ENCODE peak calls at places on chromosomes 16 and 17, in ten cellular contexts. S, P, Y, L, U, J, A, I, E and O are unnamed samples.

GRCh38 chr16:30567160-30567990 is 4.1 kb downstream of the ZNF688 start:
- DNase-seq in S (peak), P (no peak), Y (no peak), L (no peak), U (peak), J (no peak), A (no peak), I (peak), E (no peak), O (peak)

GRCh38 chr16:11181889-11182279 is 74.1 kb downstream of the SOCS1 start:
- DNase-seq in S (peak), P (no peak), Y (no peak), L (no peak), U (no peak), J (no peak), A (peak), I (no peak), E (no peak), O (peak)

GRCh38 chr16:21069986-21070385 is 80.7 kb downstream of the DNAH3 start:
- DNase-seq in S (no peak), P (no peak), Y (no peak), L (no peak), U (no peak), J (no peak), A (no peak), I (no peak), E (no peak), O (no peak)

GRCh38 chr16:5054876-5055865 is 10.6 kb downstream of the C16orf89 start:
- DNase-seq in S (no peak), P (no peak), Y (no peak), L (no peak), U (no peak), J (no peak), A (no peak), I (no peak), E (peak), O (no peak)

GRCh38 chr17:27496501-27496943 is 40.3 kb downstream of the KSR1 start:
- DNase-seq in S (no peak), P (peak), Y (no peak), L (no peak), U (no peak), J (no peak), A (no peak), I (no peak), E (peak), O (no peak)

GRCh38 chr16:84907575-84907974 is 87.8 kb downstream of the CRISPLD2 start:
- DNase-seq in S (peak), P (no peak), Y (peak), L (peak), U (no peak), J (no peak), A (peak), I (peak), E (no peak), O (no peak)

GRCh38 chr16:87764600-87765472 is 950 bp downstream of the KLHDC4 start:
- DNase-seq in S (no peak), P (no peak), Y (no peak), L (no peak), U (peak), J (no peak), A (no peak), I (no peak), E (no peak), O (no peak)

GRCh38 chr16:50313596-50314483 is 47.5 kb downstream of the ADCY7 start:
- DNase-seq in S (peak), P (peak), Y (peak), L (peak), U (peak), J (peak), A (peak), I (peak), E (peak), O (no peak)

GRCh38 chr17:4895676-4896331 is 3.5 kb upstream of the C17orf107 start:
- DNase-seq in S (no peak), P (no peak), Y (no peak), L (no peak), U (no peak), J (no peak), A (no peak), I (no peak), E (no peak), O (no peak)

GRCh38 chr16:12405083-12405482 is 398.6 kb downstream of the CPPED1 start:
- DNase-seq in S (no peak), P (no peak), Y (no peak), L (no peak), U (no peak), J (no peak), A (no peak), I (no peak), E (no peak), O (no peak)

GRCh38 chr17:75844530-75845057 is 390 bp upstream of the UNC13D start:
- DNase-seq in S (no peak), P (peak), Y (no peak), L (no peak), U (peak), J (no peak), A (no peak), I (no peak), E (no peak), O (peak)

GRCh38 chr17:40295471-40296457 is 8.1 kb downstream of the CDC6 start:
- DNase-seq in S (no peak), P (no peak), Y (no peak), L (no peak), U (no peak), J (no peak), A (no peak), I (no peak), E (no peak), O (no peak)

GRCh38 chr17:64262422-64263260 is at the start of gene TEX2:
- DNase-seq in S (no peak), P (peak), Y (no peak), L (peak), U (peak), J (peak), A (no peak), I (no peak), E (peak), O (no peak)

GRCh38 chr16:66480265-66481080 is 53.4 kb downstream of the BEAN1 start:
- DNase-seq in S (no peak), P (no peak), Y (no peak), L (peak), U (no peak), J (no peak), A (no peak), I (no peak), E (peak), O (peak)

GRCh38 chr16:85641776-85642176 is 28.7 kb downstream of the GSE1 start:
- DNase-seq in S (no peak), P (peak), Y (peak), L (no peak), U (no peak), J (peak), A (no peak), I (no peak), E (no peak), O (peak)

GRCh38 chr17:74493381-74493833 is 27.0 kb downstream of the CD300A start:
- DNase-seq in S (peak), P (peak), Y (peak), L (peak), U (peak), J (peak), A (peak), I (peak), E (peak), O (peak)

GRCh38 chr17:75878174-75878998 is at the start of gene TRIM47:
- DNase-seq in S (peak), P (peak), Y (peak), L (peak), U (no peak), J (peak), A (peak), I (peak), E (peak), O (peak)

GRCh38 chr17:44830359-44831269 is 527 bp upstream of the GJC1 start:
- DNase-seq in S (no peak), P (no peak), Y (no peak), L (peak), U (no peak), J (peak), A (peak), I (peak), E (peak), O (no peak)

GRCh38 chr17:48996696-48997102 is 486 bp upstream of the IGF2BP1 start:
- DNase-seq in S (no peak), P (no peak), Y (no peak), L (no peak), U (no peak), J (no peak), A (no peak), I (no peak), E (no peak), O (no peak)
- H3K4me3 ChIP-seq in S (peak), P (no peak), Y (peak), L (no peak), U (peak), J (peak), A (peak), I (peak), E (no peak), O (no peak)

GRCh38 chr17:48553837-48554236 is 8.9 kb upstream of the HOXB2 start:
- DNase-seq in S (peak), P (no peak), Y (no peak), L (no peak), U (no peak), J (no peak), A (no peak), I (no peak), E (no peak), O (no peak)

GRCh38 chr17:48555616-48556533 is 11.0 kb upstream of the HOXB2 start:
- DNase-seq in S (peak), P (no peak), Y (no peak), L (no peak), U (no peak), J (peak), A (no peak), I (no peak), E (no peak), O (no peak)

GRCh38 chr17:48554412-48555090 is 9.6 kb upstream of the HOXB2 start:
- DNase-seq in S (peak), P (no peak), Y (no peak), L (no peak), U (no peak), J (no peak), A (no peak), I (no peak), E (no peak), O (no peak)

GRCh38 chr17:48556534-48557401 is 11.9 kb upstream of the HOXB2 start:
- DNase-seq in S (peak), P (no peak), Y (no peak), L (no peak), U (no peak), J (peak), A (no peak), I (no peak), E (no peak), O (no peak)

DNA sequence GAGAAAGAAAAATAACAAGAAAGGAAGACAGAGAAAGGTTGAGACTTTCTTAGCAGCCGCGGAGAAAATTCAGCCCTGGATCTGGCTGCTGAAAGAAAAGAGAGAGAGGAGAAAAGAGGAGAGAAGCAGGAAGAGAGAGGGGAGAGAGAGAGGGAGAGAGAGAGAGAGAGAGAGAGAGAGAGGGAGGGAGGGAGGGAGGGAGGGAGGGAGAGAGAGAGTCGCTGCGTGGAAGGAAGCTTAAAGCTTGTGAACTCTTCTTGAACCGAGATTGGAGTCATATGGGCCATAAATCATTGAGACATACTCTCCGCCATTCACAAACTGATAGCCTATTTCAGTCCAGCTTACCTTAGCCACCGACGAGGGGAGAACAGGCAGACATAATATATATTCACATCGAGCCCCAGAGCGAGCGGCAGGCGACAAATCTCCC is 10.3 kb upstream of the HOXB2 start:
- DNase-seq in S (peak), P (no peak), Y (no peak), L (no peak), U (no peak), J (peak), A (peak), I (peak), E (no peak), O (no peak)
- H3K4me3 ChIP-seq in S (peak), P (no peak), Y (peak), L (peak), U (no peak), J (peak), A (peak), I (peak), E (peak), O (no peak)

GRCh38 chr16:280552-280951 is at the start of gene ARHGDIG:
- DNase-seq in S (no peak), P (no peak), Y (no peak), L (no peak), U (no peak), J (peak), A (no peak), I (no peak), E (no peak), O (no peak)

GRCh38 chr16:281660-282249 is 1.2 kb upstream of the PDIA2 start:
- DNase-seq in S (no peak), P (peak), Y (no peak), L (no peak), U (no peak), J (no peak), A (no peak), I (no peak), E (no peak), O (no peak)

GRCh38 chr16:282491-282890 is 473 bp upstream of the PDIA2 start:
- DNase-seq in S (no peak), P (no peak), Y (no peak), L (no peak), U (no peak), J (no peak), A (no peak), I (no peak), E (no peak), O (no peak)

GRCh38 chr16:280005-280421 is 378 bp upstream of the ARHGDIG start:
- DNase-seq in S (no peak), P (no peak), Y (no peak), L (no peak), U (no peak), J (no peak), A (no peak), I (no peak), E (no peak), O (no peak)

GRCh38 chr16:280991-281659 is 734 bp downstream of the ARHGDIG start:
- DNase-seq in S (no peak), P (no peak), Y (no peak), L (no peak), U (no peak), J (no peak), A (no peak), I (no peak), E (no peak), O (no peak)
- H3K4me3 ChIP-seq in S (no peak), P (no peak), Y (no peak), L (no peak), U (no peak), J (no peak), A (no peak), I (peak), E (no peak), O (no peak)

DNA sequence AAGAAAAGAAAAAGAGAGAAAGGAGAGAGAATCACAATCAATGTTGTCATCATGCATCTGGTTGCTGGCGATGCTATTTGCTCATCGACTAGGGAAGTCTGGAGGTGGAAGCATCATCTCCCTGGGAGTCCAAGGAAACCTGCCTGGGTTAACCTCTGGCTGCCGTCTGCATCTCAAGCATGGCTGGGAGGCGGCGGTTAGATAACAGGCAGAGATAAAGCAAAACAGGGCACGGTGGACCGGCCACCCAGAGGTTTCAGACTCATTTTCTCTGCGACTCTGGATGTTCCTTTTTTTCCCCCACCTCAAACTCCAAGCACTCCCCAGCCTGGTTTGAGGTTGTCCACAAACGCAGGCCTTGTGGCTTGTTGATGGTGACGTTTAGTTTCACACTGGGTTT is 161.2 kb downstream of the ENGASE start:
- DNase-seq in S (no peak), P (no peak), Y (no peak), L (no peak), U (no peak), J (no peak), A (no peak), I (no peak), E (no peak), O (no peak)
- H3K4me3 ChIP-seq in S (no peak), P (no peak), Y (no peak), L (no peak), U (no peak), J (no peak), A (no peak), I (no peak), E (no peak), O (no peak)

GRCh38 chr16:73063854-73064226 is 15.9 kb upstream of the ZFHX3 start:
- DNase-seq in S (no peak), P (no peak), Y (no peak), L (no peak), U (no peak), J (no peak), A (no peak), I (no peak), E (no peak), O (no peak)
- H3K4me3 ChIP-seq in S (peak), P (no peak), Y (peak), L (no peak), U (no peak), J (peak), A (peak), I (peak), E (peak), O (no peak)

DNA sequence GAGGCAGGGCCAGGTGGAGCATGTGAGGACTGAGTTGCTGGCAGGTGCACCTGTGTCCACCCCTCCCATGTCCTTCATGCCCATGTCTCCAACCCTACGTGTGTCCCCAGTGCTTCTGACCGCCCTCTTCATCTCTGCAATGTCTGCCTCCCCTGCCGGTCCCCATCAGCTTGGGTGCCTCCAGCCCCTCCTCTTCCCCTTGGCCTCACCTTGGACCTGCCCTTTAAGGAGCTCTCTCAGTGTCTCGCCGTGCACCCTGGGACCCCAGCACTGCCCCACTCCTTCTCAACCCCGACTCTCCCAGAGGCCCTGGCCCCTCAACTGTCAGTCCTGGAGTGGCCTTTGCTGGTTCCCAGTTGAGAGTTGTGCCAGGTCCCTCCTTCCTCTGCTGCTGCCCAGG is 15.0 kb downstream of the RIPOR1 start:
- DNase-seq in S (no peak), P (no peak), Y (no peak), L (no peak), U (no peak), J (no peak), A (no peak), I (no peak), E (no peak), O (no peak)
- H3K4me3 ChIP-seq in S (no peak), P (no peak), Y (no peak), L (no peak), U (no peak), J (no peak), A (no peak), I (no peak), E (no peak), O (no peak)

GRCh38 chr16:89243664-89244063 is 26.2 kb downstream of the ZNF778 start:
- DNase-seq in S (no peak), P (no peak), Y (no peak), L (no peak), U (no peak), J (no peak), A (no peak), I (no peak), E (no peak), O (no peak)

GRCh38 chr16:89244754-89245153 is 27.3 kb downstream of the ZNF778 start:
- DNase-seq in S (no peak), P (no peak), Y (no peak), L (no peak), U (no peak), J (no peak), A (no peak), I (no peak), E (no peak), O (no peak)

GRCh38 chr16:89248196-89249005 is 30.9 kb downstream of the ZNF778 start:
- DNase-seq in S (no peak), P (no peak), Y (no peak), L (no peak), U (no peak), J (no peak), A (no peak), I (no peak), E (no peak), O (no peak)

GRCh38 chr16:89246903-89247733 is 29.6 kb downstream of the ZNF778 start:
- DNase-seq in S (peak), P (peak), Y (peak), L (peak), U (peak), J (peak), A (peak), I (peak), E (peak), O (peak)

GRCh38 chr16:89246383-89246902 is 28.9 kb downstream of the ZNF778 start:
- DNase-seq in S (no peak), P (no peak), Y (no peak), L (no peak), U (no peak), J (no peak), A (no peak), I (no peak), E (no peak), O (no peak)
- H3K4me3 ChIP-seq in S (peak), P (peak), Y (peak), L (peak), U (no peak), J (peak), A (peak), I (peak), E (no peak), O (peak)

DNA sequence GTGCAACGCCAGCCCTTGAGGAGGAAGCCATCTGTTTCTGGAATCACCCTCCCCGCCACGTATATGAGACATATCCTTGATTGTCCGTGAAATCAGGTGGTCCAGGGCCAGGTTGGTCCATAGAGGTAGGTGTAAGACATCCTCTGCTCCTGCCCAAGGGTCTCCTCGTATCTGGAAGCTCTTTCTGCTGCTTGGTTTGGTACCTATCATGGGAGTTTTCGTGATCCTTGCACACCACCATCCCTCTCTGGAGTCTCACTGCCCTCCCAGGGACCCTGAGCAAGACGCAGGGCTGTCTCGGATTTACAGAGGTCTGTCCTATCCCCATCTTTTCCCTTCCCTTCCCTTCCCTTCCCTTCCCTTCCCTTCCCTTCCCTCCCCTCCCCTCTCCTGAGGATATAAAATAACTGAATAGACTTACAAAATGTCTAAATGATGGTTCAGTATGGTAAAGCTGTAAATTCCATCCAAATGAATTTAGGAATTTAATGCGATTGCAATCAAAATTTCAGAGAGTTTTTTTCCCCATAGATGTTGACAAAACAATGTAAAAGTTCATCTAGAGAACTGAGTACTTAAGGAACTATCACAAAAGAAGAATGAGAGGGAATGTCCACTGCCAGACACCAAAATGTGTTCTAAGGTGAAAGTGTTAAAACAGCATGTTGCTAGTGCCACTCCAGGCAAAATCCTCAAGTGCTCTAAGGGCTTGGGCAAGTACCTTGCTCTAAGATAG is 2.0 kb upstream of the CCDC42 start:
- DNase-seq in S (peak), P (no peak), Y (peak), L (no peak), U (no peak), J (no peak), A (no peak), I (no peak), E (no peak), O (no peak)
- H3K4me3 ChIP-seq in S (peak), P (no peak), Y (peak), L (peak), U (peak), J (peak), A (peak), I (peak), E (peak), O (no peak)